ENCODE peak calls at places on chromosomes 13 and 19, in ten cellular contexts. One of them, this sample, is unnamed.

GRCh38 chr13:58960909-58961308 is 1202.8 kb downstream of the DIAPH3 start:
- DNase-seq in heart left ventricle: no peak
- DNase-seq in Peyer's patch: no peak
- DNase-seq in thoracic aorta: no peak
- DNase-seq in transverse colon: no peak
- DNase-seq in HCT116: no peak
- DNase-seq in lower lobe of right lung: no peak
- DNase-seq in psoas muscle: no peak
- DNase-seq in dorsolateral prefrontal cortex: no peak
- DNase-seq in PC-3: peak; percentile 7
- DNase-seq in this sample: no peak

GRCh38 chr13:98779695-98780094 is 27.2 kb upstream of the SLC15A1 start:
- DNase-seq in heart left ventricle: no peak
- DNase-seq in Peyer's patch: no peak
- DNase-seq in thoracic aorta: no peak
- DNase-seq in transverse colon: no peak
- DNase-seq in HCT116: no peak
- DNase-seq in lower lobe of right lung: no peak
- DNase-seq in psoas muscle: no peak
- DNase-seq in dorsolateral prefrontal cortex: no peak
- DNase-seq in PC-3: no peak
- DNase-seq in this sample: no peak

GRCh38 chr19:14536926-14537692 is 7.7 kb downstream of the TECR start:
- DNase-seq in heart left ventricle: peak; percentile 85
- DNase-seq in Peyer's patch: peak; percentile 92
- DNase-seq in thoracic aorta: no peak
- DNase-seq in transverse colon: peak; percentile 90
- DNase-seq in HCT116: peak; percentile 88
- DNase-seq in lower lobe of right lung: peak; percentile 90
- DNase-seq in psoas muscle: peak; percentile 46
- DNase-seq in dorsolateral prefrontal cortex: no peak
- DNase-seq in PC-3: peak; percentile 88
- DNase-seq in this sample: no peak

GRCh38 chr19:33047422-33047821 is 17.3 kb downstream of the RHPN2 start:
- DNase-seq in heart left ventricle: no peak
- DNase-seq in Peyer's patch: peak; percentile 88
- DNase-seq in thoracic aorta: no peak
- DNase-seq in transverse colon: peak; percentile 90
- DNase-seq in HCT116: peak; percentile 96
- DNase-seq in lower lobe of right lung: peak; percentile 70
- DNase-seq in psoas muscle: no peak
- DNase-seq in dorsolateral prefrontal cortex: no peak
- DNase-seq in PC-3: peak; percentile 95
- DNase-seq in this sample: peak; percentile 61

GRCh38 chr13:107301724-107302374 is 733.9 kb upstream of the ARGLU1 start:
- DNase-seq in heart left ventricle: no peak
- DNase-seq in Peyer's patch: no peak
- DNase-seq in thoracic aorta: no peak
- DNase-seq in transverse colon: no peak
- DNase-seq in HCT116: no peak
- DNase-seq in lower lobe of right lung: no peak
- DNase-seq in psoas muscle: no peak
- DNase-seq in dorsolateral prefrontal cortex: no peak
- DNase-seq in PC-3: peak; percentile 2
- DNase-seq in this sample: no peak

GRCh38 chr13:42478531-42479156 is 95.3 kb upstream of the TNFSF11 start:
- DNase-seq in heart left ventricle: no peak
- DNase-seq in Peyer's patch: no peak
- DNase-seq in thoracic aorta: no peak
- DNase-seq in transverse colon: no peak
- DNase-seq in HCT116: peak; percentile 10
- DNase-seq in lower lobe of right lung: no peak
- DNase-seq in psoas muscle: no peak
- DNase-seq in dorsolateral prefrontal cortex: no peak
- DNase-seq in PC-3: peak; percentile 53
- DNase-seq in this sample: no peak

GRCh38 chr19:45098521-45099464 is 5.8 kb downstream of the PPP1R37 start:
- DNase-seq in heart left ventricle: peak; percentile 48
- DNase-seq in Peyer's patch: no peak
- DNase-seq in thoracic aorta: no peak
- DNase-seq in transverse colon: no peak
- DNase-seq in HCT116: no peak
- DNase-seq in lower lobe of right lung: no peak
- DNase-seq in psoas muscle: peak; percentile 52
- DNase-seq in dorsolateral prefrontal cortex: peak; percentile 84
- DNase-seq in PC-3: no peak
- DNase-seq in this sample: no peak

GRCh38 chr19:18232540-18233223 is 6.4 kb upstream of the PDE4C start:
- DNase-seq in heart left ventricle: no peak
- DNase-seq in Peyer's patch: no peak
- DNase-seq in thoracic aorta: no peak
- DNase-seq in transverse colon: no peak
- DNase-seq in HCT116: no peak
- DNase-seq in lower lobe of right lung: no peak
- DNase-seq in psoas muscle: no peak
- DNase-seq in dorsolateral prefrontal cortex: no peak
- DNase-seq in PC-3: no peak
- DNase-seq in this sample: no peak

GRCh38 chr19:6587998-6588507 is 2.9 kb downstream of the CD70 start:
- DNase-seq in heart left ventricle: no peak
- DNase-seq in Peyer's patch: no peak
- DNase-seq in thoracic aorta: no peak
- DNase-seq in transverse colon: no peak
- DNase-seq in HCT116: no peak
- DNase-seq in lower lobe of right lung: no peak
- DNase-seq in psoas muscle: no peak
- DNase-seq in dorsolateral prefrontal cortex: no peak
- DNase-seq in PC-3: no peak
- DNase-seq in this sample: no peak

GRCh38 chr19:6588508-6589345 is 2.2 kb downstream of the CD70 start:
- DNase-seq in heart left ventricle: no peak
- DNase-seq in Peyer's patch: no peak
- DNase-seq in thoracic aorta: no peak
- DNase-seq in transverse colon: no peak
- DNase-seq in HCT116: no peak
- DNase-seq in lower lobe of right lung: no peak
- DNase-seq in psoas muscle: no peak
- DNase-seq in dorsolateral prefrontal cortex: no peak
- DNase-seq in PC-3: no peak
- DNase-seq in this sample: no peak

GRCh38 chr19:6590458-6591319 is at the start of gene CD70:
- DNase-seq in heart left ventricle: no peak
- DNase-seq in Peyer's patch: no peak
- DNase-seq in thoracic aorta: no peak
- DNase-seq in transverse colon: peak; percentile 29
- DNase-seq in HCT116: no peak
- DNase-seq in lower lobe of right lung: no peak
- DNase-seq in psoas muscle: peak; percentile 29
- DNase-seq in dorsolateral prefrontal cortex: no peak
- DNase-seq in PC-3: no peak
- DNase-seq in this sample: no peak

GRCh38 chr19:6587093-6587820 is 3.7 kb downstream of the CD70 start:
- DNase-seq in heart left ventricle: no peak
- DNase-seq in Peyer's patch: no peak
- DNase-seq in thoracic aorta: no peak
- DNase-seq in transverse colon: no peak
- DNase-seq in HCT116: no peak
- DNase-seq in lower lobe of right lung: no peak
- DNase-seq in psoas muscle: no peak
- DNase-seq in dorsolateral prefrontal cortex: no peak
- DNase-seq in PC-3: no peak
- DNase-seq in this sample: no peak

GRCh38 chr19:6589711-6590457 is 1.1 kb downstream of the CD70 start:
- DNase-seq in heart left ventricle: no peak
- DNase-seq in Peyer's patch: no peak
- DNase-seq in thoracic aorta: no peak
- DNase-seq in transverse colon: no peak
- DNase-seq in HCT116: no peak
- DNase-seq in lower lobe of right lung: no peak
- DNase-seq in psoas muscle: no peak
- DNase-seq in dorsolateral prefrontal cortex: no peak
- DNase-seq in PC-3: no peak
- DNase-seq in this sample: no peak
- H3K4me3 ChIP-seq in heart left ventricle: no peak overlapping the region
- H3K4me3 ChIP-seq in Peyer's patch: peak overlapping the region; percentile 37
- H3K4me3 ChIP-seq in thoracic aorta: peak overlapping the region; percentile 51
- H3K4me3 ChIP-seq in transverse colon: peak overlapping the region; percentile 23
- H3K4me3 ChIP-seq in HCT116: no peak overlapping the region
- H3K4me3 ChIP-seq in lower lobe of right lung: peak overlapping the region; percentile 40
- H3K4me3 ChIP-seq in psoas muscle: no peak overlapping the region
- H3K4me3 ChIP-seq in dorsolateral prefrontal cortex: no peak overlapping the region
- H3K4me3 ChIP-seq in PC-3: peak overlapping the region; percentile 40
- H3K4me3 ChIP-seq in this sample: peak overlapping the region; percentile 66

GRCh38 chr13:112103260-112103843 is 36.4 kb downstream of the SOX1 start:
- DNase-seq in heart left ventricle: no peak
- DNase-seq in Peyer's patch: no peak
- DNase-seq in thoracic aorta: no peak
- DNase-seq in transverse colon: no peak
- DNase-seq in HCT116: no peak
- DNase-seq in lower lobe of right lung: no peak
- DNase-seq in psoas muscle: no peak
- DNase-seq in dorsolateral prefrontal cortex: no peak
- DNase-seq in PC-3: no peak
- DNase-seq in this sample: no peak

GRCh38 chr13:112103971-112104872 is 37.3 kb downstream of the SOX1 start:
- DNase-seq in heart left ventricle: no peak
- DNase-seq in Peyer's patch: no peak
- DNase-seq in thoracic aorta: no peak
- DNase-seq in transverse colon: no peak
- DNase-seq in HCT116: no peak
- DNase-seq in lower lobe of right lung: no peak
- DNase-seq in psoas muscle: no peak
- DNase-seq in dorsolateral prefrontal cortex: no peak
- DNase-seq in PC-3: no peak
- DNase-seq in this sample: no peak

GRCh38 chr13:112101360-112101930 is 34.5 kb downstream of the SOX1 start:
- DNase-seq in heart left ventricle: no peak
- DNase-seq in Peyer's patch: no peak
- DNase-seq in thoracic aorta: no peak
- DNase-seq in transverse colon: no peak
- DNase-seq in HCT116: no peak
- DNase-seq in lower lobe of right lung: no peak
- DNase-seq in psoas muscle: no peak
- DNase-seq in dorsolateral prefrontal cortex: no peak
- DNase-seq in PC-3: no peak
- DNase-seq in this sample: no peak

GRCh38 chr13:112104873-112105234 is 37.9 kb downstream of the SOX1 start:
- DNase-seq in heart left ventricle: no peak
- DNase-seq in Peyer's patch: no peak
- DNase-seq in thoracic aorta: no peak
- DNase-seq in transverse colon: no peak
- DNase-seq in HCT116: no peak
- DNase-seq in lower lobe of right lung: no peak
- DNase-seq in psoas muscle: no peak
- DNase-seq in dorsolateral prefrontal cortex: no peak
- DNase-seq in PC-3: no peak
- DNase-seq in this sample: no peak

GRCh38 chr13:112102243-112102642 is 35.3 kb downstream of the SOX1 start:
- DNase-seq in heart left ventricle: no peak
- DNase-seq in Peyer's patch: no peak
- DNase-seq in thoracic aorta: no peak
- DNase-seq in transverse colon: no peak
- DNase-seq in HCT116: peak; percentile 7
- DNase-seq in lower lobe of right lung: no peak
- DNase-seq in psoas muscle: no peak
- DNase-seq in dorsolateral prefrontal cortex: no peak
- DNase-seq in PC-3: peak; percentile 6
- DNase-seq in this sample: no peak
- TF ChIP-seq CTCF in heart left ventricle: no peak
- TF ChIP-seq CTCF in Peyer's patch: no peak
- TF ChIP-seq CTCF in thoracic aorta: no peak
- TF ChIP-seq CTCF in transverse colon: peak; percentile 49
- TF ChIP-seq CTCF in HCT116: peak; percentile 30
- TF ChIP-seq CTCF in lower lobe of right lung: no peak
- TF ChIP-seq CTCF in psoas muscle: no peak
- TF ChIP-seq CTCF in dorsolateral prefrontal cortex: no peak
- TF ChIP-seq CTCF in PC-3: no peak
- TF ChIP-seq CTCF in this sample: no peak

DNA sequence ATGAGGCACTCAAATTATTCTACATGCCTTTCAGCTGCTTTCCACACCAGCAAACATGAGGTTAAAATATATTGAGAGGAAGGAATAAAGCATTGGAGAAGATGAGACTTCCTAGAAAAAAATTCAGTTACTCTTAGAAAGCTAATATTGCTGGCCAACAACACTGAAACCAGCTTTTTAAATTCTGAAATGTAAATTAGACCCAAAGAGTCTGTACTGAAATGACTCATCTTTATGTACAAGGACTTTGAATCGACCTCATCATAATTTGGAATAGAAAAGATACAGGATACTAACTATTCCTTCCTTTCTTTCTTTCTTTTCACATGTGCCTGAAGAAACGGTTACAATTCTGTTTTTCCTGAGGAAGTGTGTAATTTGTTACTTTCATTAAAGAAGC is 6.5 kb upstream of the HSPH1 start:
- DNase-seq in heart left ventricle: no peak
- DNase-seq in Peyer's patch: no peak
- DNase-seq in thoracic aorta: no peak
- DNase-seq in transverse colon: no peak
- DNase-seq in HCT116: no peak
- DNase-seq in lower lobe of right lung: no peak
- DNase-seq in psoas muscle: no peak
- DNase-seq in dorsolateral prefrontal cortex: no peak
- DNase-seq in PC-3: no peak
- DNase-seq in this sample: no peak
- H3K27me3 ChIP-seq in heart left ventricle: no peaks in the 10 kb centered on the region
- H3K27me3 ChIP-seq in Peyer's patch: no peaks in the 10 kb centered on the region
- H3K27me3 ChIP-seq in thoracic aorta: no peaks in the 10 kb centered on the region
- H3K27me3 ChIP-seq in transverse colon: no peaks in the 10 kb centered on the region
- H3K27me3 ChIP-seq in HCT116: no peaks in the 10 kb centered on the region
- H3K27me3 ChIP-seq in lower lobe of right lung: no peaks in the 10 kb centered on the region
- H3K27me3 ChIP-seq in psoas muscle: no peaks in the 10 kb centered on the region
- H3K27me3 ChIP-seq in dorsolateral prefrontal cortex: no peaks in the 10 kb centered on the region
- H3K27me3 ChIP-seq in PC-3: no peaks in the 10 kb centered on the region
- H3K27me3 ChIP-seq in this sample: no peaks in the 10 kb centered on the region

GRCh38 chr13:74067818-74068217 is 66.4 kb downstream of the KLF12 start:
- DNase-seq in heart left ventricle: no peak
- DNase-seq in Peyer's patch: no peak
- DNase-seq in thoracic aorta: no peak
- DNase-seq in transverse colon: no peak
- DNase-seq in HCT116: no peak
- DNase-seq in lower lobe of right lung: no peak
- DNase-seq in psoas muscle: no peak
- DNase-seq in dorsolateral prefrontal cortex: no peak
- DNase-seq in PC-3: peak; percentile 59
- DNase-seq in this sample: no peak

GRCh38 chr13:74066937-74067336 is 67.3 kb downstream of the KLF12 start:
- DNase-seq in heart left ventricle: no peak
- DNase-seq in Peyer's patch: no peak
- DNase-seq in thoracic aorta: no peak
- DNase-seq in transverse colon: no peak
- DNase-seq in HCT116: no peak
- DNase-seq in lower lobe of right lung: no peak
- DNase-seq in psoas muscle: no peak
- DNase-seq in dorsolateral prefrontal cortex: no peak
- DNase-seq in PC-3: no peak
- DNase-seq in this sample: no peak

GRCh38 chr13:74070513-74070912 is 63.7 kb downstream of the KLF12 start:
- DNase-seq in heart left ventricle: no peak
- DNase-seq in Peyer's patch: no peak
- DNase-seq in thoracic aorta: no peak
- DNase-seq in transverse colon: no peak
- DNase-seq in HCT116: no peak
- DNase-seq in lower lobe of right lung: no peak
- DNase-seq in psoas muscle: no peak
- DNase-seq in dorsolateral prefrontal cortex: no peak
- DNase-seq in PC-3: no peak
- DNase-seq in this sample: no peak

GRCh38 chr13:74068471-74068870 is 65.7 kb downstream of the KLF12 start:
- DNase-seq in heart left ventricle: no peak
- DNase-seq in Peyer's patch: no peak
- DNase-seq in thoracic aorta: no peak
- DNase-seq in transverse colon: no peak
- DNase-seq in HCT116: no peak
- DNase-seq in lower lobe of right lung: no peak
- DNase-seq in psoas muscle: no peak
- DNase-seq in dorsolateral prefrontal cortex: no peak
- DNase-seq in PC-3: no peak
- DNase-seq in this sample: no peak

GRCh38 chr13:74070065-74070464 is 64.1 kb downstream of the KLF12 start:
- DNase-seq in heart left ventricle: no peak
- DNase-seq in Peyer's patch: no peak
- DNase-seq in thoracic aorta: no peak
- DNase-seq in transverse colon: no peak
- DNase-seq in HCT116: no peak
- DNase-seq in lower lobe of right lung: no peak
- DNase-seq in psoas muscle: no peak
- DNase-seq in dorsolateral prefrontal cortex: no peak
- DNase-seq in PC-3: no peak
- DNase-seq in this sample: no peak
- H3K4me3 ChIP-seq in heart left ventricle: no peak overlapping the region
- H3K4me3 ChIP-seq in Peyer's patch: no peak overlapping the region
- H3K4me3 ChIP-seq in thoracic aorta: no peak overlapping the region
- H3K4me3 ChIP-seq in transverse colon: no peak overlapping the region
- H3K4me3 ChIP-seq in HCT116: no peak overlapping the region
- H3K4me3 ChIP-seq in lower lobe of right lung: no peak overlapping the region
- H3K4me3 ChIP-seq in psoas muscle: no peak overlapping the region
- H3K4me3 ChIP-seq in dorsolateral prefrontal cortex: no peak overlapping the region
- H3K4me3 ChIP-seq in PC-3: no peak overlapping the region
- H3K4me3 ChIP-seq in this sample: no peak overlapping the region